ENCODE peak calls at places on chromosomes 5 and 9, in nine cellular contexts. One of them, this sample, is unnamed.
A peak's percentile ranks its signal among the peaks of the same experiment; 100 is the strongest.

GRCh38 chr5:53482717-53483638 is 2.5 kb downstream of the FST start:
- DNase-seq in IMR-90: peak; percentile 53
- DNase-seq in astrocyte of the cerebellum: no peak
- DNase-seq in foreskin fibroblast: peak; percentile 63
- DNase-seq in AG09309: no peak
- DNase-seq in ovary: peak; percentile 32
- DNase-seq in cardiac fibroblast: peak; percentile 58
- DNase-seq in A673: peak; percentile 22
- DNase-seq in mesothelial cell of epicardium: peak; percentile 39
- DNase-seq in this sample: no peak

GRCh38 chr5:159133041-159133741 is 33.5 kb upstream of the EBF1 start:
- DNase-seq in IMR-90: peak; percentile 67
- DNase-seq in astrocyte of the cerebellum: peak; percentile 64
- DNase-seq in foreskin fibroblast: peak; percentile 83
- DNase-seq in AG09309: peak; percentile 78
- DNase-seq in ovary: peak; percentile 45
- DNase-seq in cardiac fibroblast: peak; percentile 92
- DNase-seq in A673: peak; percentile 60
- DNase-seq in mesothelial cell of epicardium: no peak
- DNase-seq in this sample: peak; percentile 68

GRCh38 chr9:24464321-24464951 is 81.3 kb downstream of the IZUMO3 start:
- DNase-seq in IMR-90: no peak
- DNase-seq in astrocyte of the cerebellum: no peak
- DNase-seq in foreskin fibroblast: no peak
- DNase-seq in AG09309: no peak
- DNase-seq in ovary: no peak
- DNase-seq in cardiac fibroblast: peak; percentile 56
- DNase-seq in A673: no peak
- DNase-seq in mesothelial cell of epicardium: no peak
- DNase-seq in this sample: no peak

GRCh38 chr9:87792831-87793288 is 66.9 kb downstream of the CTSL start:
- DNase-seq in IMR-90: peak; percentile 43
- DNase-seq in astrocyte of the cerebellum: no peak
- DNase-seq in foreskin fibroblast: peak; percentile 86
- DNase-seq in AG09309: peak; percentile 76
- DNase-seq in ovary: peak; percentile 21
- DNase-seq in cardiac fibroblast: peak; percentile 93
- DNase-seq in A673: no peak
- DNase-seq in mesothelial cell of epicardium: no peak
- DNase-seq in this sample: peak; percentile 90

GRCh38 chr9:12785251-12785880 is 10.5 kb downstream of the LURAP1L start:
- DNase-seq in IMR-90: peak; percentile 55
- DNase-seq in astrocyte of the cerebellum: no peak
- DNase-seq in foreskin fibroblast: peak; percentile 36
- DNase-seq in AG09309: no peak
- DNase-seq in ovary: peak; percentile 28
- DNase-seq in cardiac fibroblast: peak; percentile 28
- DNase-seq in A673: no peak
- DNase-seq in mesothelial cell of epicardium: no peak
- DNase-seq in this sample: peak; percentile 69

GRCh38 chr9:77514886-77515711 is 133.0 kb downstream of the GNA14 start:
- DNase-seq in IMR-90: no peak
- DNase-seq in astrocyte of the cerebellum: peak; percentile 78
- DNase-seq in foreskin fibroblast: peak; percentile 85
- DNase-seq in AG09309: peak; percentile 79
- DNase-seq in ovary: no peak
- DNase-seq in cardiac fibroblast: peak; percentile 80
- DNase-seq in A673: no peak
- DNase-seq in mesothelial cell of epicardium: no peak
- DNase-seq in this sample: no peak

GRCh38 chr5:81249240-81249639 is 16.1 kb downstream of the CKMT2 start:
- DNase-seq in IMR-90: no peak
- DNase-seq in astrocyte of the cerebellum: no peak
- DNase-seq in foreskin fibroblast: no peak
- DNase-seq in AG09309: no peak
- DNase-seq in ovary: no peak
- DNase-seq in cardiac fibroblast: no peak
- DNase-seq in A673: no peak
- DNase-seq in mesothelial cell of epicardium: no peak
- DNase-seq in this sample: no peak

GRCh38 chr9:109286981-109287380 is 33.9 kb downstream of the EPB41L4B start:
- DNase-seq in IMR-90: peak; percentile 1
- DNase-seq in astrocyte of the cerebellum: no peak
- DNase-seq in foreskin fibroblast: peak; percentile 10
- DNase-seq in AG09309: peak; percentile 46
- DNase-seq in ovary: no peak
- DNase-seq in cardiac fibroblast: peak; percentile 23
- DNase-seq in A673: no peak
- DNase-seq in mesothelial cell of epicardium: no peak
- DNase-seq in this sample: no peak

GRCh38 chr5:126777257-126777973 is 479 bp downstream of the LMNB1 start:
- DNase-seq in IMR-90: peak; percentile 61
- DNase-seq in astrocyte of the cerebellum: no peak
- DNase-seq in foreskin fibroblast: peak; percentile 81
- DNase-seq in AG09309: no peak
- DNase-seq in ovary: peak; percentile 47
- DNase-seq in cardiac fibroblast: peak; percentile 63
- DNase-seq in A673: peak; percentile 74
- DNase-seq in mesothelial cell of epicardium: peak; percentile 73
- DNase-seq in this sample: peak; percentile 71

GRCh38 chr5:126780165-126780827 is 3.4 kb downstream of the LMNB1 start:
- DNase-seq in IMR-90: peak; percentile 81
- DNase-seq in astrocyte of the cerebellum: peak; percentile 80
- DNase-seq in foreskin fibroblast: peak; percentile 88
- DNase-seq in AG09309: peak; percentile 45
- DNase-seq in ovary: peak; percentile 47
- DNase-seq in cardiac fibroblast: peak; percentile 85
- DNase-seq in A673: peak; percentile 85
- DNase-seq in mesothelial cell of epicardium: no peak
- DNase-seq in this sample: no peak

GRCh38 chr5:126778675-126779403 is 1.9 kb downstream of the LMNB1 start:
- DNase-seq in IMR-90: no peak
- DNase-seq in astrocyte of the cerebellum: no peak
- DNase-seq in foreskin fibroblast: no peak
- DNase-seq in AG09309: no peak
- DNase-seq in ovary: no peak
- DNase-seq in cardiac fibroblast: peak; percentile 10
- DNase-seq in A673: no peak
- DNase-seq in mesothelial cell of epicardium: no peak
- DNase-seq in this sample: no peak

GRCh38 chr5:126777974-126778674 is 1.2 kb downstream of the LMNB1 start:
- DNase-seq in IMR-90: peak; percentile 95
- DNase-seq in astrocyte of the cerebellum: peak; percentile 86
- DNase-seq in foreskin fibroblast: peak; percentile 98
- DNase-seq in AG09309: peak; percentile 71
- DNase-seq in ovary: peak; percentile 83
- DNase-seq in cardiac fibroblast: peak; percentile 97
- DNase-seq in A673: peak; percentile 99
- DNase-seq in mesothelial cell of epicardium: peak; percentile 83
- DNase-seq in this sample: peak; percentile 92

GRCh38 chr5:126776499-126777256 is at the start of gene LMNB1:
- DNase-seq in IMR-90: peak; percentile 94
- DNase-seq in astrocyte of the cerebellum: peak; percentile 87
- DNase-seq in foreskin fibroblast: peak; percentile 99
- DNase-seq in AG09309: peak; percentile 64
- DNase-seq in ovary: peak; percentile 94
- DNase-seq in cardiac fibroblast: peak; percentile 97
- DNase-seq in A673: peak; percentile 99
- DNase-seq in mesothelial cell of epicardium: peak; percentile 95
- DNase-seq in this sample: peak; percentile 97
- TF ChIP-seq CTCF in IMR-90: no peak
- TF ChIP-seq CTCF in astrocyte of the cerebellum: no peak
- TF ChIP-seq CTCF in foreskin fibroblast: no peak
- TF ChIP-seq CTCF in AG09309: peak; percentile 5
- TF ChIP-seq CTCF in ovary: peak; percentile 14
- TF ChIP-seq CTCF in cardiac fibroblast: no peak
- TF ChIP-seq CTCF in A673: no peak
- TF ChIP-seq CTCF in mesothelial cell of epicardium: no peak
- TF ChIP-seq CTCF in this sample: peak; percentile 12

GRCh38 chr5:9690751-9691150 is 60.6 kb upstream of the TAS2R1 start:
- DNase-seq in IMR-90: no peak
- DNase-seq in astrocyte of the cerebellum: no peak
- DNase-seq in foreskin fibroblast: no peak
- DNase-seq in AG09309: no peak
- DNase-seq in ovary: no peak
- DNase-seq in cardiac fibroblast: no peak
- DNase-seq in A673: no peak
- DNase-seq in mesothelial cell of epicardium: no peak
- DNase-seq in this sample: no peak

GRCh38 chr5:9686211-9686610 is 56.1 kb upstream of the TAS2R1 start:
- DNase-seq in IMR-90: peak; percentile 83
- DNase-seq in astrocyte of the cerebellum: peak; percentile 24
- DNase-seq in foreskin fibroblast: peak; percentile 77
- DNase-seq in AG09309: no peak
- DNase-seq in ovary: no peak
- DNase-seq in cardiac fibroblast: peak; percentile 39
- DNase-seq in A673: no peak
- DNase-seq in mesothelial cell of epicardium: no peak
- DNase-seq in this sample: no peak

GRCh38 chr5:9692576-9692975 is 62.4 kb upstream of the TAS2R1 start:
- DNase-seq in IMR-90: peak; percentile 42
- DNase-seq in astrocyte of the cerebellum: no peak
- DNase-seq in foreskin fibroblast: no peak
- DNase-seq in AG09309: no peak
- DNase-seq in ovary: no peak
- DNase-seq in cardiac fibroblast: no peak
- DNase-seq in A673: no peak
- DNase-seq in mesothelial cell of epicardium: no peak
- DNase-seq in this sample: no peak

GRCh38 chr5:9691261-9691660 is 61.1 kb upstream of the TAS2R1 start:
- DNase-seq in IMR-90: no peak
- DNase-seq in astrocyte of the cerebellum: no peak
- DNase-seq in foreskin fibroblast: peak; percentile 28
- DNase-seq in AG09309: no peak
- DNase-seq in ovary: no peak
- DNase-seq in cardiac fibroblast: no peak
- DNase-seq in A673: no peak
- DNase-seq in mesothelial cell of epicardium: no peak
- DNase-seq in this sample: no peak
- TF ChIP-seq CTCF in IMR-90: no peak
- TF ChIP-seq CTCF in astrocyte of the cerebellum: no peak
- TF ChIP-seq CTCF in foreskin fibroblast: no peak
- TF ChIP-seq CTCF in AG09309: no peak
- TF ChIP-seq CTCF in ovary: no peak
- TF ChIP-seq CTCF in cardiac fibroblast: no peak
- TF ChIP-seq CTCF in A673: no peak
- TF ChIP-seq CTCF in mesothelial cell of epicardium: no peak
- TF ChIP-seq CTCF in this sample: no peak

DNA sequence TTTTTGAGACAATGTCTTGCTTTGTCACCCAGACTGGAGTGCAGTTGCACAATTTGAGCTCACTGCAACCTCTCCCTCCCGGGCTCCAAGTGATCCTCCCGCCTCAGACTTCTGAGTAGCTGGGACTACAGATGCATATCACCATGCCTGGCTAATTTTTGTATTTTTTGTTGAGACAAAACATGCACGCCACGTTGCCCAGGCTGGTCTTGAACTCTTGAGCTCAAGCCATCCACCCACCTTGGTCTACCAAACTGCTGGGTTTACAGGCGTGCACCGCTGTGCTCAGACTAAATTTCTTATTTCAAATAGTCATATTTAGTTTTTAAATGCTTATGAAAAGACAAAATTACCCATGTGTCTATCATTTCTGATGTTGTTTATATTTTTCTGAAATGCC is 2324.1 kb downstream of the MAT2B start:
- DNase-seq in IMR-90: no peak
- DNase-seq in astrocyte of the cerebellum: no peak
- DNase-seq in foreskin fibroblast: no peak
- DNase-seq in AG09309: no peak
- DNase-seq in ovary: no peak
- DNase-seq in cardiac fibroblast: no peak
- DNase-seq in A673: no peak
- DNase-seq in mesothelial cell of epicardium: no peak
- DNase-seq in this sample: no peak
- TF ChIP-seq CTCF in IMR-90: no peak
- TF ChIP-seq CTCF in astrocyte of the cerebellum: no peak
- TF ChIP-seq CTCF in foreskin fibroblast: no peak
- TF ChIP-seq CTCF in AG09309: no peak
- TF ChIP-seq CTCF in ovary: no peak
- TF ChIP-seq CTCF in cardiac fibroblast: no peak
- TF ChIP-seq CTCF in A673: no peak
- TF ChIP-seq CTCF in mesothelial cell of epicardium: no peak
- TF ChIP-seq CTCF in this sample: no peak

GRCh38 chr9:81602887-81603680 is 86.3 kb downstream of the TLE1 start:
- DNase-seq in IMR-90: no peak
- DNase-seq in astrocyte of the cerebellum: no peak
- DNase-seq in foreskin fibroblast: no peak
- DNase-seq in AG09309: no peak
- DNase-seq in ovary: no peak
- DNase-seq in cardiac fibroblast: no peak
- DNase-seq in A673: no peak
- DNase-seq in mesothelial cell of epicardium: no peak
- DNase-seq in this sample: no peak
- TF ChIP-seq CTCF in IMR-90: no peak
- TF ChIP-seq CTCF in astrocyte of the cerebellum: no peak
- TF ChIP-seq CTCF in foreskin fibroblast: no peak
- TF ChIP-seq CTCF in AG09309: no peak
- TF ChIP-seq CTCF in ovary: no peak
- TF ChIP-seq CTCF in cardiac fibroblast: no peak
- TF ChIP-seq CTCF in A673: no peak
- TF ChIP-seq CTCF in mesothelial cell of epicardium: no peak
- TF ChIP-seq CTCF in this sample: no peak

GRCh38 chr5:133906303-133906702 is 62.1 kb downstream of the C5orf15 start:
- DNase-seq in IMR-90: no peak
- DNase-seq in astrocyte of the cerebellum: no peak
- DNase-seq in foreskin fibroblast: no peak
- DNase-seq in AG09309: no peak
- DNase-seq in ovary: no peak
- DNase-seq in cardiac fibroblast: no peak
- DNase-seq in A673: no peak
- DNase-seq in mesothelial cell of epicardium: no peak
- DNase-seq in this sample: no peak
- TF ChIP-seq CTCF in IMR-90: peak; percentile 11
- TF ChIP-seq CTCF in astrocyte of the cerebellum: no peak
- TF ChIP-seq CTCF in foreskin fibroblast: no peak
- TF ChIP-seq CTCF in AG09309: no peak
- TF ChIP-seq CTCF in ovary: no peak
- TF ChIP-seq CTCF in cardiac fibroblast: no peak
- TF ChIP-seq CTCF in A673: no peak
- TF ChIP-seq CTCF in mesothelial cell of epicardium: no peak
- TF ChIP-seq CTCF in this sample: no peak

GRCh38 chr5:164013077-164013670 is 507.8 kb downstream of the MAT2B start:
- DNase-seq in IMR-90: peak; percentile 86
- DNase-seq in astrocyte of the cerebellum: peak; percentile 77
- DNase-seq in foreskin fibroblast: peak; percentile 64
- DNase-seq in AG09309: peak; percentile 41
- DNase-seq in ovary: peak; percentile 40
- DNase-seq in cardiac fibroblast: peak; percentile 88
- DNase-seq in A673: peak; percentile 71
- DNase-seq in mesothelial cell of epicardium: peak; percentile 76
- DNase-seq in this sample: no peak
- TF ChIP-seq CTCF in IMR-90: peak; percentile 84
- TF ChIP-seq CTCF in astrocyte of the cerebellum: peak; percentile 60
- TF ChIP-seq CTCF in foreskin fibroblast: peak; percentile 37
- TF ChIP-seq CTCF in AG09309: peak; percentile 61
- TF ChIP-seq CTCF in ovary: peak; percentile 57
- TF ChIP-seq CTCF in cardiac fibroblast: peak; percentile 59
- TF ChIP-seq CTCF in A673: peak; percentile 63
- TF ChIP-seq CTCF in mesothelial cell of epicardium: peak; percentile 69
- TF ChIP-seq CTCF in this sample: no peak

DNA sequence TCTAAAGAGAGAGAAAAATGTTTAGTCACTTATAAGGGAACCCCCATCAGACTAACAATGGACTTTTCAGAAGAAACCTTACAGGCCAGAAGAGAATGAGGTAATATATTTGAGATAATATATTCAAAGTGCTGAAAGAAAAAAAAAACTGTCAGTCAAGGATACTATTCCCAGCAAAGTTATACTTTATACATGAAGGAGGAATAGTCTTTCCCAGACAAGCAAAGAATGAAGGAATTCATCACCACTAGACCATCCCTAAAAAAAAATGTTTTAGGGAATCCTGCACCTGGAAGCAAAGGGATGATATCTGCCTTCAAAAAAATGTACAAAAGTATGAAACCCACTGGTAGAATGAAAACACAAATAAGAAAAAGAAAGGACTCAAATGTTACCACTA is 37.5 kb upstream of the SH3TC2 start:
- DNase-seq in IMR-90: no peak
- DNase-seq in astrocyte of the cerebellum: no peak
- DNase-seq in foreskin fibroblast: no peak
- DNase-seq in AG09309: no peak
- DNase-seq in ovary: no peak
- DNase-seq in cardiac fibroblast: no peak
- DNase-seq in A673: no peak
- DNase-seq in mesothelial cell of epicardium: no peak
- DNase-seq in this sample: no peak
- TF ChIP-seq CTCF in IMR-90: no peak
- TF ChIP-seq CTCF in astrocyte of the cerebellum: no peak
- TF ChIP-seq CTCF in foreskin fibroblast: no peak
- TF ChIP-seq CTCF in AG09309: no peak
- TF ChIP-seq CTCF in ovary: no peak
- TF ChIP-seq CTCF in cardiac fibroblast: no peak
- TF ChIP-seq CTCF in A673: no peak
- TF ChIP-seq CTCF in mesothelial cell of epicardium: no peak
- TF ChIP-seq CTCF in this sample: no peak

This sample was measured in suprapubic skin.